ENCODE peak calls at places on chromosome 13, in eight cellular contexts. M is GM23338; Z is HCT116; R is CD4-positive, alpha-beta memory T cell; U is gastrocnemius medialis; C is uterus; J is prostate gland; B is esophagus muscularis mucosa. G is an unnamed sample.

GRCh38 chr13:105159794-105160193 is 1375.7 kb downstream of the EFNB2 start:
- DNase-seq in M (no peak), Z (no peak), R (no peak), U (no peak), C (no peak), J (no peak), B (no peak), G (peak; percentile 24)

GRCh38 chr13:22596157-22596863 is 584.5 kb upstream of the SGCG start:
- DNase-seq in M (no peak), Z (no peak), R (no peak), U (no peak), C (no peak), J (no peak), B (no peak), G (peak; percentile 13)

GRCh38 chr13:75458696-75459422 is 23.1 kb downstream of the TBC1D4 start:
- DNase-seq in M (peak; percentile 40), Z (no peak), R (no peak), U (peak; percentile 84), C (no peak), J (peak; percentile 77), B (no peak), G (no peak)

GRCh38 chr13:59416561-59416960 is 747.2 kb downstream of the DIAPH3 start:
- DNase-seq in M (no peak), Z (no peak), R (no peak), U (no peak), C (no peak), J (no peak), B (no peak), G (peak; percentile 51)

GRCh38 chr13:106597190-106597589 is 29.3 kb upstream of the ARGLU1 start:
- DNase-seq in M (no peak), Z (no peak), R (no peak), U (no peak), C (no peak), J (no peak), B (no peak), G (peak; percentile 26)

GRCh38 chr13:94056362-94056990 is 423.0 kb downstream of the DCT start:
- DNase-seq in M (no peak), Z (no peak), R (no peak), U (no peak), C (no peak), J (no peak), B (no peak), G (no peak)

GRCh38 chr13:97307882-97308624 is 85.9 kb downstream of the MBNL2 start:
- DNase-seq in M (peak; percentile 38), Z (peak; percentile 69), R (no peak), U (no peak), C (no peak), J (no peak), B (no peak), G (peak; percentile 94)

GRCh38 chr13:93740334-93740733 is 513.7 kb downstream of the GPC6 start:
- DNase-seq in M (no peak), Z (no peak), R (no peak), U (no peak), C (no peak), J (no peak), B (no peak), G (no peak)

DNA sequence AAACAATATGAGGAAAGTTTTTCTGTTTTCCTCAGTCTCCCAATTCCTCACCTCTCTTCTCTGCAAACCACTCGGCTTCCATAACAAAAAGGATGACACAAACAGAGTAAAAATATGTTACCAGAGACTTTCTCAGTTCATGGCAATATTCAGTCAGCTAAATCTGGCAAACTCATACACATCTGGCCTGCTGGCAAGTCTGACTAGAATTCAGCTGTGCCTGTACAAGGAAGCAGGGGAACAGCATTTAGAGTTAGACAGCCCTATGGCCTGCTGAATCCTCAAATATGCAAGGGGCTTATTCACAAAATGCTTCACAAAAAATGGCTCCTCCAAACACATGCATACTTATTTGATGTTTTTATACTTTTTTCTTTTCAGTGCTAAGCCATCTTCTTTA is 227.8 kb downstream of the ENOX1 start:
- DNase-seq in M (no peak), Z (no peak), R (no peak), U (no peak), C (no peak), J (no peak), B (no peak), G (no peak)
- H3K27me3 ChIP-seq in M (no peaks in the 10 kb centered on the region), Z (no peaks in the 10 kb centered on the region), R (no peaks in the 10 kb centered on the region), U (no peaks in the 10 kb centered on the region), C (no peaks in the 10 kb centered on the region), J (no peaks in the 10 kb centered on the region), B (no peaks in the 10 kb centered on the region), G (no peaks in the 10 kb centered on the region)

DNA sequence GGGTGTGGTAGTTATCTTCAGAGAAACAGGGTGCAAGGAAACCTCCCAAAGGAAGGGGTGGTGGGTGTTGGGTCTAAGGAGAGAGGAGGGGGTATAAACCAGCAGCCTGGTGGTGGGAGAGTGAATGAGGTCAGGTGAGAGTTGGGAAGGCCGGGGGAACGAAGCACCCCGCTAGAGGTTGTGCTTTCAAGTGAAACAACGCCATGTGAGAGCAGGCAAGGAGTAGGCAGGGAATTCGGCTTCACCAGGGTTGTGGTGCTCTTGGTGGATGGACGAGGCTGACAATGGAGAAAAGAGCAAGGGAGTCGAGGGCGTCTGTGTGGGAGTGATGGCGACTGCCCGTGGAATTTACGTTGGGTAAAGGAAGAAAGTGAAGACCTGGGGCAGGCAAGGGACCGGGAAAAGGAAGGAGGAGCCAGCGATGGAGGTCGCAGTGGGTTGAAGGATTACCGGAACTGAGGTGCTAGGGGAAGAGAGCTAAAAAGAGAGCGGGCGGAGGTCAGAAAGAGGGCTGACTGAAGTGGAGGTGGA is 2.1 kb upstream of the MLNR start:
- DNase-seq in M (peak; percentile 20), Z (no peak), R (no peak), U (no peak), C (no peak), J (no peak), B (peak; percentile 62), G (no peak)
- H3K27me3 ChIP-seq in M (peaks cover 72% of the 10 kb centered on the region), Z (no peaks in the 10 kb centered on the region), R (peaks cover 25% of the 10 kb centered on the region), U (peaks cover 44% of the 10 kb centered on the region), C (peaks cover 16% of the 10 kb centered on the region), J (peaks cover 4% of the 10 kb centered on the region), B (peaks cover 60% of the 10 kb centered on the region), G (no peaks in the 10 kb centered on the region)

GRCh38 chr13:29677627-29678026 is 82.1 kb upstream of the SLC7A1 start:
- DNase-seq in M (no peak), Z (no peak), R (no peak), U (no peak), C (no peak), J (no peak), B (no peak), G (no peak)

GRCh38 chr13:29681859-29682258 is 86.4 kb upstream of the SLC7A1 start:
- DNase-seq in M (no peak), Z (no peak), R (no peak), U (no peak), C (no peak), J (no peak), B (no peak), G (no peak)

GRCh38 chr13:29676941-29677452 is 81.5 kb upstream of the SLC7A1 start:
- DNase-seq in M (no peak), Z (no peak), R (no peak), U (no peak), C (no peak), J (peak; percentile 50), B (no peak), G (no peak)

GRCh38 chr13:29676535-29676934 is 81.0 kb upstream of the SLC7A1 start:
- DNase-seq in M (no peak), Z (no peak), R (no peak), U (no peak), C (no peak), J (no peak), B (no peak), G (no peak)

DNA sequence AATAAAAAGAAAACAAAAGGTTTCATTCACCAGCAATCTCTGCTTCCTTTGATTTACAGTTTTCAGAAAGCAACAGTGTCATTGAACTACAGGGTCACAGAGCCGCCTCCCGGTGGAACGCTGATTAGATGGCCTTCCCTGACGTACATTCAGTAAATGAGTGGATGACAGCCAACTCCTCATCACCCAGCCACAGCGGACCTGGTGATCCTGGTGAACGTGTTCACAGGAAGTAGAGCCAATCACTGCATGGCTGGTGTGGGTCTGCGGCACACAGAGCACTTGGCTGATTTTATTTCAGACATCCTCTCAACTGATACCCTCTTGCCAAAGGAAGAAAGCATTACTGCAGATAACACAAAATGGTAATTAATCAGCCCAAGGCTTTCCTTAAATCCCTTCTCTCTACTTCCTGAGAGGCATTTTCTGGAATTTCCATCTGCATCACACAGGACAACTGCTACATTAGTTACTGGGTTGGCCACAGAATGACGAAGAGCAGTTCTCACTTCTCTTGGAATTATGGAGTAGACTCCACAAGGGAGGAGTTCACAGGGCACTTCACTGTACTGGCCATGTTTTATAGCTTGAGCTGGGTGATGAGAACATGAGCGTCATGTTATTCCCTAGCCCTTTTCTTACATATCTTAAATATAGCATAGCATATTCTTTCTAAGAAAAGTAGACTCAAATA is 84.0 kb upstream of the SLC7A1 start:
- DNase-seq in M (no peak), Z (no peak), R (no peak), U (no peak), C (peak; percentile 36), J (no peak), B (no peak), G (no peak)
- H3K27me3 ChIP-seq in M (no peaks in the 10 kb centered on the region), Z (peaks cover 13% of the 10 kb centered on the region), R (no peaks in the 10 kb centered on the region), U (no peaks in the 10 kb centered on the region), C (no peaks in the 10 kb centered on the region), J (no peaks in the 10 kb centered on the region), B (no peaks in the 10 kb centered on the region), G (no peaks in the 10 kb centered on the region)

GRCh38 chr13:35471466-35472307 is 4.8 kb downstream of the MAB21L1 start:
- DNase-seq in M (peak; percentile 33), Z (no peak), R (no peak), U (no peak), C (no peak), J (no peak), B (no peak), G (peak; percentile 68)

GRCh38 chr13:35475960-35476943 is at the start of gene MAB21L1:
- DNase-seq in M (peak; percentile 49), Z (no peak), R (no peak), U (peak; percentile 80), C (no peak), J (peak; percentile 30), B (no peak), G (peak; percentile 82)

GRCh38 chr13:35472308-35473008 is 4.0 kb downstream of the MAB21L1 start:
- DNase-seq in M (peak; percentile 30), Z (no peak), R (no peak), U (peak; percentile 9), C (no peak), J (no peak), B (no peak), G (peak; percentile 61)

GRCh38 chr13:35475131-35475959 is 1.1 kb downstream of the MAB21L1 start:
- DNase-seq in M (peak; percentile 75), Z (no peak), R (no peak), U (peak; percentile 70), C (no peak), J (no peak), B (no peak), G (peak; percentile 89)

DNA sequence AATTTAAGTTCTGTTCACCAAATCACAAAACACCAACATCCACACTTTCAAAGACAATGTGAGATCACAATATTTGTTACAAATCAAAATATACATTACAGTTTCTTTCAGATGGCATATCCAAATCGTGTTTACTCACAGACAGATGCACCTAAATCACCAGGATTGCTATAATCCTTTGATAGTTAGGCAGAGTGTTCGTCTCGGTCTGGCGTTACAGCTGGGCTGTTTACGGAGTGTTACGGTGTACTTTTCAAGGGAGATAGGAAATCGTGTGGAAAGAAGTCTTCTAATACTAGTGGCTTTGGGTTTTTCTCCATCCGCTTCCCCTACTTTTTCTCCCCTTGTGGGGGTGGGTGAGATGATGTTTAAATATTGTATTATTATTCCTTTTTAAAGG is 1.9 kb downstream of the MAB21L1 start:
- DNase-seq in M (peak; percentile 28), Z (no peak), R (no peak), U (no peak), C (no peak), J (no peak), B (no peak), G (peak; percentile 67)
- H3K27me3 ChIP-seq in M (peaks cover 99% of the 10 kb centered on the region), Z (no peaks in the 10 kb centered on the region), R (peaks cover 49% of the 10 kb centered on the region), U (no peaks in the 10 kb centered on the region), C (no peaks in the 10 kb centered on the region), J (peaks cover 13% of the 10 kb centered on the region), B (peaks cover 9% of the 10 kb centered on the region), G (no peaks in the 10 kb centered on the region)

G was measured in SJCRH30.